ENCODE peak calls at places on chromosomes 2 and 18, in seven cellular contexts. L, P, I, W, B, M and T are unnamed samples.

GRCh38 chr18:23645561-23645960 is 17.1 kb downstream of the ANKRD29 start:
- DNase-seq in W (no peak), B (no peak), M (no peak), P (no peak), L (no peak), I (no peak), T (no peak)

GRCh38 chr2:26655611-26656195 is 14.5 kb upstream of the CIB4 start:
- DNase-seq in B (no peak), W (no peak), I (no peak), L (no peak), M (no peak), P (no peak), T (no peak)

GRCh38 chr2:226123307-226123706 is 676.3 kb downstream of the IRS1 start:
- DNase-seq in W (no peak), I (no peak), M (no peak), B (no peak), P (no peak), L (no peak), T (no peak)

GRCh38 chr18:35620765-35621164 is 39.2 kb downstream of the GALNT1 start:
- DNase-seq in B (no peak), M (no peak), L (peak; percentile 9), P (no peak), W (no peak), I (no peak), T (no peak)

GRCh38 chr2:41899189-41899588 is 148.6 kb upstream of the PKDCC start:
- DNase-seq in I (peak; percentile 42), B (peak; percentile 50), P (no peak), W (no peak), M (no peak), L (no peak), T (no peak)

GRCh38 chr18:54388203-54389142 is 30.8 kb downstream of the C18orf54 start:
- DNase-seq in W (peak; percentile 55), M (no peak), L (no peak), I (peak; percentile 85), B (no peak), P (no peak), T (peak; percentile 12)

GRCh38 chr2:199274-199966 is 64.4 kb downstream of the SH3YL1 start:
- DNase-seq in P (no peak), I (no peak), L (no peak), W (no peak), B (no peak), M (no peak), T (no peak)

GRCh38 chr2:69214898-69215297 is 172.1 kb downstream of the GFPT1 start:
- DNase-seq in L (peak; percentile 41), P (no peak), B (no peak), M (peak; percentile 50), W (no peak), I (peak; percentile 77), T (no peak)

GRCh38 chr2:115484483-115484882 is 1042.0 kb downstream of the DPP10 start:
- DNase-seq in W (no peak), P (no peak), I (no peak), B (no peak), L (no peak), M (no peak), T (no peak)

GRCh38 chr2:238130111-238130695 is 8.3 kb upstream of the KLHL30 start:
- DNase-seq in B (no peak), I (no peak), L (no peak), M (no peak), W (no peak), P (no peak), T (no peak)

GRCh38 chr18:27184115-27185024 is 738 bp downstream of the CHST9 start:
- DNase-seq in M (no peak), B (no peak), L (no peak), I (no peak), W (peak; percentile 75), P (no peak), T (no peak)

GRCh38 chr2:96556441-96557330 is 20.1 kb downstream of the ARID5A start:
- DNase-seq in L (no peak), I (peak; percentile 87), P (no peak), W (no peak), M (peak; percentile 92), B (no peak), T (peak; percentile 42)

GRCh38 chr18:68693091-68693815 is 21.7 kb downstream of the TMX3 start:
- DNase-seq in W (no peak), P (no peak), I (no peak), L (no peak), B (no peak), M (no peak), T (no peak)

GRCh38 chr2:66080136-66080535 is 354.8 kb upstream of the MEIS1 start:
- DNase-seq in M (no peak), W (no peak), I (no peak), P (no peak), B (no peak), L (no peak), T (no peak)

GRCh38 chr2:190107409-190107808 is 44.9 kb upstream of the MSTN start:
- DNase-seq in L (no peak), P (no peak), I (no peak), M (no peak), W (no peak), B (no peak), T (no peak)

GRCh38 chr2:46335404-46335965 is 38.3 kb downstream of the EPAS1 start:
- DNase-seq in P (peak; percentile 80), I (peak; percentile 88), W (peak; percentile 56), B (peak; percentile 60), M (no peak), L (no peak), T (no peak)

GRCh38 chr18:7737483-7737882 is 170.4 kb downstream of the PTPRM start:
- DNase-seq in P (no peak), L (no peak), M (no peak), B (no peak), I (no peak), W (no peak), T (peak; percentile 22)

GRCh38 chr2:231191896-231192872 is 6.2 kb upstream of the ARMC9 start:
- DNase-seq in I (peak; percentile 83), L (peak; percentile 84), P (peak; percentile 97), B (peak; percentile 88), M (peak; percentile 84), W (peak; percentile 79), T (peak; percentile 33)

GRCh38 chr2:231189571-231190495 is 8.6 kb upstream of the ARMC9 start:
- DNase-seq in P (peak; percentile 79), W (no peak), B (peak; percentile 66), I (no peak), M (peak; percentile 91), L (peak; percentile 45), T (no peak)

GRCh38 chr2:231189171-231189530 is 9.3 kb upstream of the ARMC9 start:
- DNase-seq in I (no peak), B (peak; percentile 32), P (peak; percentile 66), L (no peak), M (no peak), W (no peak), T (no peak)

GRCh38 chr2:231188506-231189170 is 9.8 kb upstream of the ARMC9 start:
- DNase-seq in L (no peak), B (no peak), M (no peak), P (peak; percentile 46), I (no peak), W (no peak), T (no peak)

GRCh38 chr2:231190531-231191197 is 7.8 kb upstream of the ARMC9 start:
- DNase-seq in B (peak; percentile 83), I (no peak), P (peak; percentile 88), M (no peak), L (no peak), W (peak; percentile 84), T (peak; percentile 68)
- TF ChIP-seq CTCF in B (no peak), I (no peak), P (no peak), M (no peak), L (no peak), W (peak; percentile 40), T (no peak)

GRCh38 chr2:85171916-85172315 is 38.7 kb downstream of the TCF7L1 start:
- DNase-seq in W (no peak), B (no peak), L (no peak), M (no peak), I (no peak), P (no peak), T (no peak)
- H3K4me1 ChIP-seq in W (peaks cover 5% of the 10 kb centered on the region), B (peaks cover 2% of the 10 kb centered on the region), L (peaks cover 31% of the 10 kb centered on the region), M (no peaks in the 10 kb centered on the region), I (peaks cover 26% of the 10 kb centered on the region), P (peaks cover 14% of the 10 kb centered on the region), T (peaks cover 17% of the 10 kb centered on the region)

GRCh38 chr2:171512683-171513082 is 9.6 kb upstream of the CYBRD1 start:
- DNase-seq in P (no peak), B (no peak), L (no peak), I (no peak), M (no peak), W (no peak), T (no peak)

GRCh38 chr2:171516793-171517192 is 5.5 kb upstream of the CYBRD1 start:
- DNase-seq in B (no peak), M (no peak), P (no peak), W (no peak), L (no peak), I (no peak), T (no peak)

GRCh38 chr2:171514908-171515582 is 7.2 kb upstream of the CYBRD1 start:
- DNase-seq in B (no peak), W (no peak), M (no peak), P (no peak), I (no peak), L (no peak), T (no peak)

GRCh38 chr2:171513719-171514160 is 8.5 kb upstream of the CYBRD1 start:
- DNase-seq in P (no peak), W (no peak), L (no peak), M (no peak), I (no peak), B (no peak), T (no peak)

DNA sequence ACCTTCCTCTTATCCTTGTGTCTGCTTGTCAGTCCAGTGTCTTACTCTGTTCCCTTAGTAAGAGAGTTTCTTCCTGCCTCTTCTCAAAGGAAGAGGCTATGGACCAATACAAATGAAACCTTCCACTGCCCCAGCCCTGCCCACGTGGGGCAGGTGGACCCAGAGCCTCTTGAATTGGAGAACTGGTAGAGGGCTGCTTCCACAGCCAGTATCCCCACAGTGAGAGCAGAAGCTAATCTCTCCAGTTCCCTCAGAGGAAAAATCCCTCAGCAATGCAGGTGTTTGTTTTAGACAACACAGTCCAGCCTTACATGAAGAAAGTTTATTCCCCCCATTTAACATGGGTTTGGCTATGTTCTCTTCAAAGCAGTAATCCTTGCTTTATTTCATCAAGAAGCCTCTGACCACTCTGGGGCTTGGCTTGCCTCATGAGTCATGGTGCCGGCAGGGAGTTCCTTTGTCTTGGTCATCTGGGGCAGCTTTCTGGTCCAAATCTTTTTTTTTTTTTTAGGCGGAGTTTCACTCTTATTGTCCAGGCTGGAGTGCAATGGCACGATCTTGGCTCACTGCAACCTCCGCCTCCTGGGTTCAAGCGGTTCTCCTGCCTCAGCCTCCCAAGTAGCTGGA is 6.5 kb upstream of the CYBRD1 start:
- DNase-seq in W (no peak), I (peak; percentile 68), P (no peak), M (peak; percentile 72), L (no peak), B (no peak), T (no peak)
- TF ChIP-seq POLR2A in W (no peak), I (no peak), P (no peak), M (no peak), L (no peak), B (no peak), T (no peak)

DNA sequence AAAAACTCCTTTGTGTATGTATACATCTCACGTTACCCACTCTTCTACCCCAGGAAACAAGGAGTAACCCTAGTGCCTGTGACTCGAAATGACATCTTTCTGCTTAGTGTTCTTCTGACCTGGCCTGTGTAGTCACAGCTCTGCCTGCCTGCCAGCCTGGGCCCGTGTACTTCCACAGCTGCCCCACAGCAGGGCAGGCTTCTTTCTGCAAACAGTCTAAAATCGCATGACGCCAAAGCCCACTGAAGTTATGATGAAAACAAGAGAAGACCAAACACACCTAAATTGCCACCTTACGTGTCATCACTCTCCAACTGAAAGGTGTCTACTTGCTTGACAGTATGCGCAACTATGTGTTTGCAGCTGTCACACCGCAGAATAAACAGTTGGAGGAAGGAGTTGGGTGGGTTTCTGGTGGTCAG is 1.5 kb downstream of the GAREM1 start:
- DNase-seq in B (peak; percentile 25), W (no peak), P (peak; percentile 66), L (peak; percentile 17), M (peak; percentile 70), I (peak; percentile 36), T (peak; percentile 74)
- TF ChIP-seq CTCF in B (no peak), W (peak; percentile 8), P (peak; percentile 31), L (peak; percentile 48), M (peak; percentile 40), I (no peak), T (peak; percentile 15)